ENCODE peak calls at places on chromosome 19, in ten cellular contexts. V is CD8-positive, alpha-beta memory T cell; I is upper lobe of right lung; P is adrenal gland; D is brain microvascular endothelial cell; A is astrocyte; T is heart left ventricle; Q is left lung; R is suprapubic skin; M is hepatocyte. C is an unnamed sample. For H3K27me3, the result is how much of the 10 kb centered on the place peaks cover.

GRCh38 chr19:29904017-29904416 is 38.0 kb upstream of the URI1 start:
- DNase-seq in V (no peak), I (no peak), P (no peak), D (no peak), A (no peak), T (no peak), Q (no peak), R (no peak), M (no peak), C (no peak)

GRCh38 chr19:4519521-4520277 is 1.4 kb upstream of the PLIN4 start:
- DNase-seq in V (no peak), I (no peak), P (no peak), D (no peak), A (no peak), T (peak), Q (no peak), R (no peak), M (no peak), C (peak)

GRCh38 chr19:10419200-10419645 is 1.1 kb upstream of the PDE4A start:
- DNase-seq in V (no peak), I (no peak), P (no peak), D (no peak), A (no peak), T (no peak), Q (no peak), R (no peak), M (peak), C (no peak)

GRCh38 chr19:17855333-17856152 is 4.2 kb upstream of the RPL18A start:
- DNase-seq in V (peak), I (peak), P (peak), D (peak), A (peak), T (peak), Q (peak), R (peak), M (peak), C (peak)

GRCh38 chr19:16386619-16387240 is 62.1 kb downstream of the KLF2 start:
- DNase-seq in V (peak), I (no peak), P (no peak), D (peak), A (peak), T (peak), Q (no peak), R (no peak), M (peak), C (peak)

GRCh38 chr19:35901854-35902661 is at the start of gene HCST:
- DNase-seq in V (peak), I (no peak), P (no peak), D (no peak), A (peak), T (peak), Q (peak), R (no peak), M (no peak), C (no peak)

GRCh38 chr19:41882568-41883462 is at the start of gene ARHGEF1:
- DNase-seq in V (peak), I (peak), P (peak), D (no peak), A (no peak), T (peak), Q (peak), R (peak), M (peak), C (peak)

GRCh38 chr19:16899566-16900075 is 10.8 kb downstream of the F2RL3 start:
- DNase-seq in V (no peak), I (no peak), P (no peak), D (peak), A (no peak), T (no peak), Q (no peak), R (peak), M (peak), C (peak)

GRCh38 chr19:58356236-58356970 is 3.1 kb upstream of the A1BG start:
- DNase-seq in V (no peak), I (no peak), P (no peak), D (no peak), A (no peak), T (no peak), Q (peak), R (no peak), M (no peak), C (no peak)

GRCh38 chr19:42051166-42052115 is 18.6 kb downstream of the GRIK5 start:
- DNase-seq in V (no peak), I (no peak), P (no peak), D (no peak), A (no peak), T (no peak), Q (peak), R (no peak), M (peak), C (no peak)

GRCh38 chr19:17989425-17990094 is 18.4 kb upstream of the ARRDC2 start:
- DNase-seq in V (no peak), I (no peak), P (no peak), D (no peak), A (no peak), T (no peak), Q (no peak), R (no peak), M (no peak), C (no peak)

GRCh38 chr19:17530586-17530985 is 19.1 kb downstream of the PGLS start:
- DNase-seq in V (no peak), I (no peak), P (no peak), D (no peak), A (no peak), T (no peak), Q (no peak), R (no peak), M (no peak), C (no peak)

GRCh38 chr19:45442408-45442926 is 18.8 kb upstream of the ERCC1 start:
- DNase-seq in V (no peak), I (no peak), P (no peak), D (no peak), A (no peak), T (no peak), Q (no peak), R (no peak), M (no peak), C (no peak)

GRCh38 chr19:45641274-45642105 is 2.3 kb upstream of the EML2 start:
- DNase-seq in V (peak), I (peak), P (peak), D (peak), A (peak), T (peak), Q (peak), R (peak), M (peak), C (peak)

GRCh38 chr19:32543107-32543900 is 37.7 kb upstream of the PDCD5 start:
- DNase-seq in V (no peak), I (no peak), P (no peak), D (peak), A (peak), T (no peak), Q (no peak), R (no peak), M (no peak), C (no peak)

GRCh38 chr19:3362217-3362907 is 4.0 kb upstream of the NFIC start:
- DNase-seq in V (no peak), I (no peak), P (no peak), D (no peak), A (no peak), T (no peak), Q (no peak), R (no peak), M (no peak), C (no peak)
- H3K27me3 ChIP-seq in V (under half), I (under half), P (under half), D (under half), A (under half), T (under half), Q (under half), R (under half), M (half or more), C (half or more)

GRCh38 chr19:39232708-39233107 is 12.1 kb downstream of the IFNL3 start:
- DNase-seq in V (no peak), I (no peak), P (no peak), D (no peak), A (no peak), T (no peak), Q (no peak), R (no peak), M (no peak), C (no peak)
- H3K27me3 ChIP-seq in V (under half), I (under half), P (under half), D (under half), A (under half), T (under half), Q (under half), R (under half), M (under half), C (under half)

DNA sequence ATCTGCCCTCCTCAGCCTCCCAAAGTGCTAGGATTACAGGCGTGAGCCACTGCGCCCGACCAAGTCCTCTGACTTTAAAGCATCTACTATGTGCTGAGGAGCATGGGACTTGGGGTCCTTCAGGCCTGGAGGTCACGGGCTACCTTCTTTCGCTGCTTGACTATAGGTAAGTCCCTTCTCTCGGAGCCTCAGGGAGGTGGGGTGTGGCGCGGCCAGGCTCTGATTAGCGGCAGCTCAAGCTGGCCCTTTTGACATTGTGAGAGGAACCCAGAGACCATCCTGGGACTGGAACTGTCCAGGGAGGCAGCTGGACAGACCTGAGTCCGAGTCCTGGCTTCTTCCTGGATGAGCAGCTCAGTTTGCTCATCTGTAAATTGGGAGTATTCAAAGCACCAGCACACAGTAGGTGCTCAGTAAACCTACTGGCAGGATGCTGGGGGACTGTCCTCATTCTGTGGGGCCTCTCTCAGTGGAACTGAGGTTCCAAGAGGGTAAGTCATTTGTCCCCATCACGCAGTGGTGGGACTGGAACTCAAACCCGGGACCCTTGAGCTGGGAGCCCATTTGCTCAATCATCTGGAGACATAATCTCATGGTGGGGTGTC is 780 bp downstream of the FCER2 start:
- DNase-seq in V (no peak), I (no peak), P (no peak), D (no peak), A (no peak), T (no peak), Q (no peak), R (no peak), M (no peak), C (no peak)
- H3K27me3 ChIP-seq in V (under half), I (under half), P (under half), D (under half), A (under half), T (under half), Q (under half), R (half or more), M (under half), C (under half)

GRCh38 chr19:49441960-49442350 is 628 bp upstream of the SLC17A7 start:
- DNase-seq in V (no peak), I (no peak), P (no peak), D (no peak), A (no peak), T (no peak), Q (no peak), R (no peak), M (no peak), C (no peak)
- H3K27me3 ChIP-seq in V (under half), I (under half), P (under half), D (under half), A (under half), T (half or more), Q (half or more), R (half or more), M (half or more), C (half or more)

GRCh38 chr19:47644743-47645499 is 36.0 kb downstream of the BICRA start:
- DNase-seq in V (no peak), I (no peak), P (no peak), D (no peak), A (peak), T (no peak), Q (no peak), R (no peak), M (no peak), C (no peak)
- H3K27me3 ChIP-seq in V (under half), I (under half), P (under half), D (under half), A (under half), T (under half), Q (under half), R (under half), M (under half), C (under half)

GRCh38 chr19:33621065-33621785 is 528 bp upstream of the CHST8 start:
- DNase-seq in V (no peak), I (no peak), P (no peak), D (no peak), A (no peak), T (no peak), Q (no peak), R (no peak), M (no peak), C (no peak)

GRCh38 chr19:33622505-33622808 is 704 bp downstream of the CHST8 start:
- DNase-seq in V (no peak), I (no peak), P (no peak), D (no peak), A (no peak), T (no peak), Q (no peak), R (no peak), M (no peak), C (peak)

GRCh38 chr19:33620611-33621010 is 1.1 kb upstream of the CHST8 start:
- DNase-seq in V (no peak), I (no peak), P (no peak), D (no peak), A (no peak), T (no peak), Q (no peak), R (no peak), M (no peak), C (no peak)

GRCh38 chr19:33622809-33623511 is 1.2 kb downstream of the CHST8 start:
- DNase-seq in V (no peak), I (no peak), P (no peak), D (no peak), A (no peak), T (no peak), Q (no peak), R (no peak), M (no peak), C (no peak)

DNA sequence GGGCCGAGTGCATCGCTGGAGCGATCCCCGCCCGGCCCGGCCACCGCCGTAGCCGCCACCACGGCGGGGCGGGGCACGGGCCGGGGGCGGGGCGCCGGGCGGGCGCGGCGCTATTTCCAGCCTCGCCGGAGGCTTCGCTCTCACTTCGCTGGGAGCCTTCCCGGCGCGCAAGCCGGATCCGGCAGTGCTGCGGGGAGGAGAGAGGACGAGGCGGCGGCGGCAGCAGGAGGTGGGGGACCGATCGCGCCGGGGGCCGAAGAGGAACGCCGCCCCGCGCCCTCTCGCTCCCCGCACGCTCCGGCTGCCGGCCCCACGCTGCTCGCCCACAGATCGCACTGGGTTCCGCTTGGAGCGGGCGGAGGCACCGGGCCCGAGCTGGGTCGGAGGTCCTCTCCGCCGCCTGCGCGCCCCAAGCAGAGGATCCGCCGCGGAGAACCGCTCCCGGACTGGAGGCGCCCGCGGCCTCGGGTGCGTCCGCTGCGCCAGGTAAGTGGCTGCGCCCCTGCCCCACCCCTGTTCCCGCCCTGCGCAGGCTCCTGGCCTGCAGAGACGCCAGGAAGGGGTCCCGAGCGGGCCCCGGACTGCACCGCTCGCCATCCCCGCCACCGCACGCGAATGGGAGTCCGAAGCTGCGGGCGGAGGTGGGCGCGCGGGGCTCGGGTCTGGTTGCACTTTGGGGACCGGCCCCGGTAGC is at the start of gene CHST8:
- DNase-seq in V (no peak), I (no peak), P (peak), D (no peak), A (peak), T (peak), Q (no peak), R (no peak), M (peak), C (peak)
- H3K27me3 ChIP-seq in V (under half), I (half or more), P (under half), D (half or more), A (under half), T (half or more), Q (half or more), R (half or more), M (half or more), C (half or more)

GRCh38 chr19:28416245-28416644 is 796.7 kb downstream of the UQCRFS1 start:
- DNase-seq in V (no peak), I (no peak), P (no peak), D (no peak), A (no peak), T (no peak), Q (no peak), R (no peak), M (no peak), C (no peak)

GRCh38 chr19:28409859-28410258 is 803.1 kb downstream of the UQCRFS1 start:
- DNase-seq in V (no peak), I (no peak), P (no peak), D (no peak), A (no peak), T (no peak), Q (no peak), R (no peak), M (no peak), C (no peak)

GRCh38 chr19:28419312-28419711 is 793.6 kb downstream of the UQCRFS1 start:
- DNase-seq in V (no peak), I (no peak), P (no peak), D (no peak), A (no peak), T (no peak), Q (no peak), R (no peak), M (no peak), C (no peak)

GRCh38 chr19:28414748-28415147 is 798.2 kb downstream of the UQCRFS1 start:
- DNase-seq in V (no peak), I (no peak), P (no peak), D (no peak), A (no peak), T (no peak), Q (no peak), R (no peak), M (no peak), C (no peak)
- H3K27me3 ChIP-seq in V (under half), I (under half), P (under half), D (under half), A (under half), T (under half), Q (under half), R (under half), M (under half), C (under half)

GRCh38 chr19:14770944-14771839 is 7.2 kb downstream of the ADGRE2 start:
- DNase-seq in V (no peak), I (no peak), P (no peak), D (no peak), A (no peak), T (no peak), Q (no peak), R (no peak), M (no peak), C (no peak)
- H3K27me3 ChIP-seq in V (under half), I (under half), P (under half), D (under half), A (under half), T (under half), Q (under half), R (under half), M (under half), C (under half)

C was measured in cardiac muscle cell.